ENCODE peak calls at places on chromosomes 12 and 14, in five cellular contexts. One of them, this sample, is unnamed.

GRCh38 chr12:11959117-11959823 is 111.5 kb upstream of the BCL2L14 start:
- DNase-seq in uterus: no peak
- DNase-seq in breast epithelium: no peak
- DNase-seq in upper lobe of left lung: no peak
- DNase-seq in transverse colon: no peak
- DNase-seq in this sample: no peak

GRCh38 chr12:88639361-88639760 is 59.1 kb upstream of the KITLG start:
- DNase-seq in uterus: no peak
- DNase-seq in breast epithelium: no peak
- DNase-seq in upper lobe of left lung: no peak
- DNase-seq in transverse colon: no peak
- DNase-seq in this sample: no peak

GRCh38 chr12:11580125-11580751 is 69.2 kb upstream of the ETV6 start:
- DNase-seq in uterus: peak; percentile 28
- DNase-seq in breast epithelium: no peak
- DNase-seq in upper lobe of left lung: peak; percentile 30
- DNase-seq in transverse colon: no peak
- DNase-seq in this sample: no peak

GRCh38 chr14:96224480-96225096 is 19.9 kb downstream of the BDKRB2 start:
- DNase-seq in uterus: no peak
- DNase-seq in breast epithelium: no peak
- DNase-seq in upper lobe of left lung: no peak
- DNase-seq in transverse colon: peak; percentile 69
- DNase-seq in this sample: no peak

GRCh38 chr12:85820117-85820516 is 16.1 kb downstream of the RASSF9 start:
- DNase-seq in uterus: no peak
- DNase-seq in breast epithelium: no peak
- DNase-seq in upper lobe of left lung: no peak
- DNase-seq in transverse colon: no peak
- DNase-seq in this sample: no peak

GRCh38 chr14:65277027-65277426 is 135.5 kb upstream of the FUT8 start:
- DNase-seq in uterus: no peak
- DNase-seq in breast epithelium: no peak
- DNase-seq in upper lobe of left lung: no peak
- DNase-seq in transverse colon: no peak
- DNase-seq in this sample: no peak

GRCh38 chr14:95255487-95255886 is 64.2 kb downstream of the CLMN start:
- DNase-seq in uterus: peak; percentile 63
- DNase-seq in breast epithelium: peak; percentile 80
- DNase-seq in upper lobe of left lung: peak; percentile 84
- DNase-seq in transverse colon: peak; percentile 91
- DNase-seq in this sample: peak; percentile 81

GRCh38 chr12:50057000-50057841 is at the start of gene ASIC1:
- DNase-seq in uterus: peak; percentile 79
- DNase-seq in breast epithelium: peak; percentile 71
- DNase-seq in upper lobe of left lung: peak; percentile 54
- DNase-seq in transverse colon: peak; percentile 60
- DNase-seq in this sample: no peak

GRCh38 chr12:38162013-38162412 is 154.6 kb upstream of the ALG10B start:
- DNase-seq in uterus: no peak
- DNase-seq in breast epithelium: no peak
- DNase-seq in upper lobe of left lung: no peak
- DNase-seq in transverse colon: no peak
- DNase-seq in this sample: no peak

GRCh38 chr14:58072288-58073071 is 79.5 kb downstream of the ARMH4 start:
- DNase-seq in uterus: peak; percentile 39
- DNase-seq in breast epithelium: no peak
- DNase-seq in upper lobe of left lung: no peak
- DNase-seq in transverse colon: peak; percentile 41
- DNase-seq in this sample: no peak

GRCh38 chr14:93993382-93993781 is 3.7 kb upstream of the CCDC197 start:
- DNase-seq in uterus: no peak
- DNase-seq in breast epithelium: no peak
- DNase-seq in upper lobe of left lung: no peak
- DNase-seq in transverse colon: no peak
- DNase-seq in this sample: no peak

GRCh38 chr12:121245951-121246350 is 36.0 kb downstream of the P2RX4 start:
- DNase-seq in uterus: no peak
- DNase-seq in breast epithelium: no peak
- DNase-seq in upper lobe of left lung: no peak
- DNase-seq in transverse colon: no peak
- DNase-seq in this sample: no peak

GRCh38 chr12:24997970-24998582 is 49.2 kb upstream of the BCAT1 start:
- DNase-seq in uterus: no peak
- DNase-seq in breast epithelium: no peak
- DNase-seq in upper lobe of left lung: no peak
- DNase-seq in transverse colon: no peak
- DNase-seq in this sample: no peak

GRCh38 chr12:113473400-113473799 is 1.7 kb upstream of the LHX5 start:
- DNase-seq in uterus: no peak
- DNase-seq in breast epithelium: no peak
- DNase-seq in upper lobe of left lung: no peak
- DNase-seq in transverse colon: no peak
- DNase-seq in this sample: no peak

GRCh38 chr12:7460375-7461259 is 16.7 kb upstream of the CD163L1 start:
- DNase-seq in uterus: no peak
- DNase-seq in breast epithelium: no peak
- DNase-seq in upper lobe of left lung: no peak
- DNase-seq in transverse colon: peak; percentile 54
- DNase-seq in this sample: no peak

GRCh38 chr14:65255029-65255545 is 152.8 kb upstream of the MAX start:
- DNase-seq in uterus: no peak
- DNase-seq in breast epithelium: no peak
- DNase-seq in upper lobe of left lung: no peak
- DNase-seq in transverse colon: no peak
- DNase-seq in this sample: no peak

GRCh38 chr12:12181516-12181915 is 85.3 kb downstream of the LRP6 start:
- DNase-seq in uterus: no peak
- DNase-seq in breast epithelium: no peak
- DNase-seq in upper lobe of left lung: no peak
- DNase-seq in transverse colon: no peak
- DNase-seq in this sample: no peak

GRCh38 chr12:22684526-22685118 is 59.7 kb downstream of the ETNK1 start:
- DNase-seq in uterus: no peak
- DNase-seq in breast epithelium: no peak
- DNase-seq in upper lobe of left lung: no peak
- DNase-seq in transverse colon: no peak
- DNase-seq in this sample: no peak

GRCh38 chr12:64670856-64671639 is 60.8 kb downstream of the RASSF3 start:
- DNase-seq in uterus: no peak
- DNase-seq in breast epithelium: no peak
- DNase-seq in upper lobe of left lung: peak; percentile 56
- DNase-seq in transverse colon: peak; percentile 55
- DNase-seq in this sample: no peak

GRCh38 chr12:46702581-46703344 is 123.0 kb downstream of the SLC38A4 start:
- DNase-seq in uterus: peak; percentile 21
- DNase-seq in breast epithelium: no peak
- DNase-seq in upper lobe of left lung: no peak
- DNase-seq in transverse colon: no peak
- DNase-seq in this sample: no peak

GRCh38 chr14:103805708-103806107 is 41.7 kb downstream of the PPP1R13B start:
- DNase-seq in uterus: no peak
- DNase-seq in breast epithelium: no peak
- DNase-seq in upper lobe of left lung: no peak
- DNase-seq in transverse colon: no peak
- DNase-seq in this sample: no peak

GRCh38 chr14:103803661-103804060 is 43.7 kb downstream of the PPP1R13B start:
- DNase-seq in uterus: no peak
- DNase-seq in breast epithelium: no peak
- DNase-seq in upper lobe of left lung: no peak
- DNase-seq in transverse colon: no peak
- DNase-seq in this sample: no peak

GRCh38 chr14:103806805-103807204 is 40.6 kb downstream of the PPP1R13B start:
- DNase-seq in uterus: no peak
- DNase-seq in breast epithelium: no peak
- DNase-seq in upper lobe of left lung: no peak
- DNase-seq in transverse colon: no peak
- DNase-seq in this sample: no peak

GRCh38 chr14:103801459-103801858 is 45.9 kb downstream of the PPP1R13B start:
- DNase-seq in uterus: no peak
- DNase-seq in breast epithelium: no peak
- DNase-seq in upper lobe of left lung: peak; percentile 56
- DNase-seq in transverse colon: no peak
- DNase-seq in this sample: no peak

DNA sequence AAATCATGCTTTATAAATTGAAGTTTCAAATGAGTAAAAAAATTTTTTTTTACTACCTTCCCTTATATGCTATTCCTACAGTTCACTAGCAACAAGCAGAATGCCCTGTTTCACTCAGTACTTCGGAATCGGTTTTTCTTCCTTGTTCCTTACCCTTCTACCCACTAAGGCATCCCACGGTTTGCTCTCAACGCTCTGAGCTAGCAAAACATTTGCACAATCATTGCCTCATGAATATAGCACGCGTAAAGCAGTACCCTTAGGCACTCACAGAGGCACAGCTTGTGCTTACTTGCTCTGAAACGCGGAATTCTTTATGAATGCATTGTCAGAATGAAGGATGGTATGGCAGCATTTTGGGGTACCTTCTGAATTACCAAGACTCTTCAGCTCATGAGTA is 45.0 kb downstream of the PPP1R13B start:
- DNase-seq in uterus: no peak
- DNase-seq in breast epithelium: no peak
- DNase-seq in upper lobe of left lung: peak; percentile 75
- DNase-seq in transverse colon: no peak
- DNase-seq in this sample: no peak
- TF ChIP-seq POLR2A in uterus: no peak
- TF ChIP-seq POLR2A in breast epithelium: no peak
- TF ChIP-seq POLR2A in upper lobe of left lung: no peak
- TF ChIP-seq POLR2A in transverse colon: no peak
- TF ChIP-seq POLR2A in this sample: no peak

DNA sequence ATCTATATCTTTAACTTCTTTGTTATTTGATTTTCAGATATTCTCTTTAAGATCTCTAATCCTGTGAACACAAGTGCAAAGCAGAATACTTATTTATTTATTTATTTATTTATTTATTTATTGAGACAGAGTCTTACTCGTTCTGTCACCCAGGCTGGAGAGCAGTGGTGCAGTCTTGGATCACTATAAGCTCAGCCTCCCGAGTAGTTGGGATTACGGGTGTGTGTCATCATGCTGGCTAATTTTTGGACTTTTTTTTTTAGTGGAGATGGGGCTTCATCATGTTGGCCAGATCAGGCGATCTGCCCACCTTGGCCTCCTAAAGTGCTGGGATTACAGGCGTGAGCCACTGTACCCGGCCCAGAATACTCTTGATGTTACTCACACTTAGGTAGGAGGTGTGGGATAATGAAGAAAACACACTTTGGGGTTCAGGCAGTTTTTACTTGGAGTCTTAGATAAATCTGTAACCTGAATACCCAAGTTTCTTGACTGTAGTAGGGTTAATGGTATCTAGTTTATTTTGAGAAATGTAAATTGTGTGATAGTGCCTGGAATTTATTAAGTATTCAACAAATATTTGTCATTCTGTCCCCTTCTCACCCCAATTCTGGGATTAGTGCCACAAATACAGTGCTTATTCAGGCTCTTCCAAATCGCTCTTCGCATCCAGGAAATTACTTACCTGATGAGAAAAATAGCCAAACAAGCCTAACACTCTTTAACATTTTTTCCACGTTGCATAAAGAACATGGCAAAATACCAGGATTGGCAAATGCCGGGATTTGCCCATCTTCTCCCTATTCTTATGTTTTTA is 33.0 kb downstream of the METAP2 start:
- DNase-seq in uterus: no peak
- DNase-seq in breast epithelium: no peak
- DNase-seq in upper lobe of left lung: no peak
- DNase-seq in transverse colon: no peak
- DNase-seq in this sample: no peak
- H3K36me3 ChIP-seq in uterus: no peaks in the 10 kb centered on the region
- H3K36me3 ChIP-seq in breast epithelium: no peaks in the 10 kb centered on the region
- H3K36me3 ChIP-seq in upper lobe of left lung: peaks cover 5% of the 10 kb centered on the region
- H3K36me3 ChIP-seq in transverse colon: no peaks in the 10 kb centered on the region
- H3K36me3 ChIP-seq in this sample: peaks cover 76% of the 10 kb centered on the region

DNA sequence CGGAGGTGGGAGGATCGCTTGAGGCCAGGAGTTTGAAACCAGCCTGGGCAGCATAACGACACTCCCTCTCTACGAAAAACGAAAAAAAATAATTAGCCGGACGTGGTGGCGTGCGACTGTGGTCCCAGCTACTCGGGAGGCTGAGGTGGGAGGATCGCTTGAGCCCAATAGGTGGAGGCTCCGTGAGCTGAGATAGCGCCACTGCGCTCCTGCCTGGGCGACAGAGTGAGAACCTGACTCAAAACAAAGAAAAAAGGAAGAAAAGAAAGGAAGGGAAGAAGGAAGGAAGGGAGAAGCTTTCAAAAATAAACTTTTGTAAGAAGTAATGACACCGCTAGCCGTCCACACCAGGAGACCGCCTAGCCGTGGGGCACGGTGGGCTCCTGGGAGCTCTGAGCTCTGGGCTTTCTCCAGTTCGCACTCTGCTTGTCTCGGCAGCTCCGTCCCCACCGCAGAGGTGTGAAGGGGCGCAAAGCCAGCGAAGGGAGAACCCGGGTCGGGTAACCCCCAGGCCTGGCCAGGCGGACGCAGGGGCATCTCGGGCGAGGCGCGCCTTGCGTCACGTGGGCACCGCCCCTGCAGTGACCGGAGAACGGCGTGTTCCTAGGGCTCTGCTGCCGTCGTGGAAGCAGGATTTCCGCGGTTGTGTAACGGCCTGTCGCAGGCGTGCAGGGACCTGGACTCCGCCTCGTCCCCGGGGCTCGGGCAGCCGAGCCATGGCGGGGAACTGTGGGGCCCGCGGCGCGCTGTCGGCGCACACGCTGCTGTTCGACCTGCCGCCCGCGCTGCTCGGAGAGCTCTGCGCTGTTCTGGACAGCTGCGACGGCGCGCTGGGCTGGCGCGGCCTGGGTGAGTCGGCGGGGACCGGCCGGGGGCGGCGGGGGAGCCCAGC is at the start of gene IRAK3:
- DNase-seq in uterus: peak; percentile 75
- DNase-seq in breast epithelium: peak; percentile 70
- DNase-seq in upper lobe of left lung: peak; percentile 96
- DNase-seq in transverse colon: peak; percentile 83
- DNase-seq in this sample: peak; percentile 96
- TF ChIP-seq POLR2A in uterus: peak; percentile 82
- TF ChIP-seq POLR2A in breast epithelium: peak; percentile 29
- TF ChIP-seq POLR2A in upper lobe of left lung: peak; percentile 95
- TF ChIP-seq POLR2A in transverse colon: peak; percentile 76
- TF ChIP-seq POLR2A in this sample: peak; percentile 97

DNA sequence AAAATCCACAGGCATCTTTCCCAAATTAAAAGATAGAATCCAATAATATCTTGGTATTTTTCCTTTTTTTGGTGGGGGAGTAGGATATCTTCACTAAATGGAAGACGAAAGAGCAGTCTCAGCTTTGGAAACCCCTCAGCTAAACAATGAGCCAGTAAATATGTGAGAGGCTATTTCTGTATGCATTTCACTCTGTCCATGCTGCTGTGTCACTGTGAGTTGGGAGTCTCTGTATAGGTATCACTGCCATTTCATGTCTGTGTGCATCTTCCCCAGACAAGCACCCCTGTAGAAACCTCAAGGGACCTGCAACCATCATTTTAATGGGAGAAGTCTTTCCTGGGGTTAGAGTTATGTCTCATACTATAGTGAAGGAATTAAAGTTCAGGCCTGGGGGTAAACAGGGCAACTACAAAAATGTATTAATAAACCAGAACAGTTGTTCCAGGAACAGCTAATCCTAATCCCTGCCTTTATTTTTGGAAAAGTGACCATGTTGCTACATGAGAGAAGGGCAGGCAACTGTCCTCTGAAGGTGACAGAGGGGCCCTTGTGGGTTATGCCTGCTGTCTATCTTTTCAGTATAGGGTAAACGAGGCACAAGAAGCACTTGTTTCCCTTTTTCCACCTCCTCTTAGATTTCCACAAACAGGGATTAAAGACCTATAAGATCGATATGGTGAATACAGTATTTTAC is 11.3 kb upstream of the STAC3 start:
- DNase-seq in uterus: no peak
- DNase-seq in breast epithelium: no peak
- DNase-seq in upper lobe of left lung: no peak
- DNase-seq in transverse colon: no peak
- DNase-seq in this sample: no peak
- H3K36me3 ChIP-seq in uterus: no peaks in the 10 kb centered on the region
- H3K36me3 ChIP-seq in breast epithelium: no peaks in the 10 kb centered on the region
- H3K36me3 ChIP-seq in upper lobe of left lung: peaks cover 21% of the 10 kb centered on the region
- H3K36me3 ChIP-seq in transverse colon: no peaks in the 10 kb centered on the region
- H3K36me3 ChIP-seq in this sample: peaks cover 78% of the 10 kb centered on the region

This sample was measured in suprapubic skin.